ENCODE peak calls at places on chromosomes 3 and 15, in eight cellular contexts. R, K, B, J, O, E, N and Z are unnamed samples.
A peak's percentile ranks its signal among the peaks of the same experiment; 100 is the strongest.

GRCh38 chr15:64503197-64503596 is 42.8 kb downstream of the ZNF609 start:
- DNase-seq in R (no peak), K (no peak), B (no peak), J (peak; percentile 79), O (peak; percentile 18), E (no peak), N (no peak), Z (no peak)

GRCh38 chr15:42737529-42738328 is 801 bp upstream of the CDAN1 start:
- DNase-seq in R (no peak), K (no peak), B (no peak), J (peak; percentile 31), O (no peak), E (no peak), N (no peak), Z (no peak)

GRCh38 chr3:42535981-42536784 is 33.7 kb downstream of the VIPR1 start:
- DNase-seq in R (no peak), K (peak; percentile 51), B (peak; percentile 22), J (peak; percentile 74), O (no peak), E (peak; percentile 38), N (peak; percentile 17), Z (peak; percentile 51)

GRCh38 chr3:98906230-98906629 is 4.7 kb upstream of the DCBLD2 start:
- DNase-seq in R (no peak), K (peak; percentile 30), B (no peak), J (no peak), O (no peak), E (no peak), N (no peak), Z (no peak)

GRCh38 chr3:67415504-67415903 is 238.9 kb downstream of the SUCLG2 start:
- DNase-seq in R (no peak), K (no peak), B (no peak), J (no peak), O (no peak), E (no peak), N (no peak), Z (no peak)

GRCh38 chr15:86082619-86083377 is 3.1 kb downstream of the AGBL1 start:
- DNase-seq in R (no peak), K (no peak), B (no peak), J (no peak), O (peak; percentile 1), E (no peak), N (peak; percentile 8), Z (no peak)

GRCh38 chr15:39302936-39303335 is 277.9 kb upstream of the THBS1 start:
- DNase-seq in R (no peak), K (no peak), B (no peak), J (no peak), O (no peak), E (no peak), N (no peak), Z (no peak)

GRCh38 chr3:103055021-103055420 is 620.2 kb downstream of the ZPLD1 start:
- DNase-seq in R (no peak), K (no peak), B (no peak), J (peak; percentile 28), O (no peak), E (no peak), N (no peak), Z (no peak)

GRCh38 chr3:123667784-123668183 is 82.9 kb upstream of the HACD2 start:
- DNase-seq in R (no peak), K (no peak), B (no peak), J (no peak), O (no peak), E (no peak), N (no peak), Z (no peak)